ENCODE peak calls at places on chromosomes 1 and 21, in five cellular contexts. N, U, J, T and O are unnamed samples.

GRCh38 chr1:114122891-114123621 is 30.6 kb downstream of the SYT6 start:
- DNase-seq in N (no peak), U (peak; percentile 16), J (no peak), T (peak; percentile 21), O (no peak)

GRCh38 chr1:64691631-64692030 is 53.2 kb upstream of the RAVER2 start:
- DNase-seq in N (peak; percentile 5), U (no peak), J (no peak), T (no peak), O (no peak)

GRCh38 chr1:36093919-36094318 is 5.2 kb downstream of the ADPRS start:
- DNase-seq in N (no peak), U (no peak), J (no peak), T (no peak), O (no peak)

GRCh38 chr1:180176965-180177364 is 22.3 kb downstream of the QSOX1 start:
- DNase-seq in N (no peak), U (no peak), J (no peak), T (no peak), O (no peak)

GRCh38 chr1:59498640-59499039 is 201.7 kb downstream of the FGGY start:
- DNase-seq in N (no peak), U (peak; percentile 52), J (no peak), T (no peak), O (no peak)

GRCh38 chr1:11057477-11057876 is 2.3 kb downstream of the SRM start:
- DNase-seq in N (no peak), U (no peak), J (no peak), T (no peak), O (no peak)

GRCh38 chr1:230084408-230085177 is 17.6 kb downstream of the GALNT2 start:
- DNase-seq in N (peak; percentile 96), U (peak; percentile 97), J (peak; percentile 90), T (peak; percentile 71), O (peak; percentile 94)

GRCh38 chr21:39314155-39315027 is 959 bp upstream of the BRWD1 start:
- DNase-seq in N (peak; percentile 42), U (peak; percentile 80), J (peak; percentile 38), T (peak; percentile 73), O (no peak)

GRCh38 chr1:91400133-91400725 is 4.4 kb downstream of the HFM1 start:
- DNase-seq in N (peak; percentile 20), U (peak; percentile 1), J (peak; percentile 8), T (no peak), O (no peak)

GRCh38 chr1:93442276-93442675 is 5.6 kb upstream of the FNBP1L start:
- DNase-seq in N (no peak), U (peak; percentile 76), J (peak; percentile 34), T (peak; percentile 59), O (peak; percentile 35)

GRCh38 chr1:22428672-22429071 is 23.0 kb upstream of the ZBTB40 start:
- DNase-seq in N (no peak), U (peak; percentile 48), J (peak; percentile 80), T (peak; percentile 64), O (no peak)

GRCh38 chr1:89087241-89087640 is 22.2 kb upstream of the GBP1 start:
- DNase-seq in N (no peak), U (peak; percentile 34), J (no peak), T (no peak), O (no peak)

GRCh38 chr1:240811261-240811660 is 199.3 kb upstream of the GREM2 start:
- DNase-seq in N (no peak), U (no peak), J (no peak), T (no peak), O (no peak)

GRCh38 chr1:209849388-209849787 is 21.6 kb downstream of the UTP25 start:
- DNase-seq in N (no peak), U (no peak), J (no peak), T (no peak), O (no peak)

GRCh38 chr21:27298465-27298864 is 331.6 kb upstream of the ADAMTS5 start:
- DNase-seq in N (no peak), U (peak; percentile 57), J (no peak), T (no peak), O (no peak)

GRCh38 chr1:225650198-225650597 is 2.7 kb downstream of the ENAH start:
- DNase-seq in N (no peak), U (no peak), J (no peak), T (no peak), O (no peak)

GRCh38 chr1:234611153-234611798 is 1.3 kb upstream of the IRF2BP2 start:
- DNase-seq in N (peak; percentile 80), U (peak; percentile 94), J (peak; percentile 92), T (no peak), O (no peak)

GRCh38 chr1:55386456-55386855 is 171.3 kb upstream of the USP24 start:
- DNase-seq in N (no peak), U (no peak), J (no peak), T (no peak), O (no peak)

GRCh38 chr1:247966520-247967204 is 1.6 kb downstream of the OR2AK2 start:
- DNase-seq in N (no peak), U (no peak), J (no peak), T (no peak), O (no peak)

GRCh38 chr1:30677471-30677870 is 45.9 kb downstream of the MATN1 start:
- DNase-seq in N (no peak), U (no peak), J (no peak), T (no peak), O (no peak)
- TF ChIP-seq CTCF in N (no peak), U (no peak), J (no peak), T (no peak), O (no peak)

DNA sequence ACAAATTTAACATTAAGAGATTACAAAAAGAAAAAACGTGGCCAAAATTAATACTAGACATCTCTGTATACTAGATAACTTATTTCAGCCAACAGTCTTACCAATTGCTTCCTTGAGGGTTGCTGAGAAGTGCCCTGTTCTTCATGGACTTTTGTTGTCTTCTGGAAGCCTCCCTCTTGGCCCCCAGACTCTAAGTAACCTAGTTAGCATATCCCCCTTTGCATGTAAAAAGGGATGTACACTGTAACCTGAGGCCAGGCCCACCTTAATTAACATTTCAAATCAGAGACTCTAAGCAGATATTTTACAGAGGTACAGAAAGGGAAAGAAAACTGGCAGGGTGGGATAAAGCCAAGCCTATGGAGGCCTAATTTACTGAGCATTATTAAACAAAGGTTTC is 1047.3 kb downstream of the ADGRL2 start:
- DNase-seq in N (no peak), U (no peak), J (no peak), T (no peak), O (no peak)
- H3K4me3 ChIP-seq in N (no peak overlapping the region), U (no peak overlapping the region), J (no peak overlapping the region), T (no peak overlapping the region), O (no peak overlapping the region)

GRCh38 chr1:223242382-223242955 is 99.4 kb upstream of the TLR5 start:
- DNase-seq in N (no peak), U (peak; percentile 31), J (no peak), T (no peak), O (no peak)

GRCh38 chr1:223244366-223245103 is 101.5 kb upstream of the TLR5 start:
- DNase-seq in N (no peak), U (no peak), J (no peak), T (no peak), O (no peak)

GRCh38 chr1:223245411-223245810 is 102.4 kb upstream of the TLR5 start:
- DNase-seq in N (no peak), U (no peak), J (no peak), T (no peak), O (no peak)

GRCh38 chr1:223242971-223243370 is 99.9 kb upstream of the TLR5 start:
- DNase-seq in N (no peak), U (no peak), J (no peak), T (no peak), O (no peak)

DNA sequence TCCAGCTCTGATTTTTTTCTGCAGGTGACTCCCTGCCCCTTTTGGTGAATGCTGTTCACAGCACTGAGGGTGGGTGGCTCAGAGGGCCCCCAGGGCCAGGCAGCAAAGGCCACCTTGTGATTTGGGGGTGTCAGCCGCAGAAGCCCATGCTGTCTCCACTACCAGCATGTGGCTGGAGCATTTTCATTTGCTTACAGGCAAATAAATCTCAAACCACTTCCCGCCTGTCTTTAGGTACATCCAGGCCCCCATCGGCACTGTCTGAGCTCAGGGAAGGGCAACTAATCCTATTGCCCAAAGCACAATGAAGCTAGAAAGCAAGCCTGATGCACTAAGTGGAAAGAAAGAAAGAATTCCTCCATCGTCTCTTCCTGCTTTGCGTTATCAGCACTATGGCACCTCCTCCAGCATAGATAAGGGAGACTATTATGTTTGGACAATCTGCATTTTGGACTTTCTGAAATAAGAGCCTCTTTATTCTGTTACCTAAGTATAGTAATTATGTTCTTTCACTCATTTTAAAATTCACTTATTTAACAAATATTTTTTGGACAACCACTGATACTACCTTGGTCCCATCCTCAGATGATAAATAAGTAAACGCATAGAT is 100.5 kb upstream of the TLR5 start:
- DNase-seq in N (no peak), U (no peak), J (no peak), T (no peak), O (no peak)
- TF ChIP-seq CTCF in N (no peak), U (no peak), J (no peak), T (no peak), O (no peak)

DNA sequence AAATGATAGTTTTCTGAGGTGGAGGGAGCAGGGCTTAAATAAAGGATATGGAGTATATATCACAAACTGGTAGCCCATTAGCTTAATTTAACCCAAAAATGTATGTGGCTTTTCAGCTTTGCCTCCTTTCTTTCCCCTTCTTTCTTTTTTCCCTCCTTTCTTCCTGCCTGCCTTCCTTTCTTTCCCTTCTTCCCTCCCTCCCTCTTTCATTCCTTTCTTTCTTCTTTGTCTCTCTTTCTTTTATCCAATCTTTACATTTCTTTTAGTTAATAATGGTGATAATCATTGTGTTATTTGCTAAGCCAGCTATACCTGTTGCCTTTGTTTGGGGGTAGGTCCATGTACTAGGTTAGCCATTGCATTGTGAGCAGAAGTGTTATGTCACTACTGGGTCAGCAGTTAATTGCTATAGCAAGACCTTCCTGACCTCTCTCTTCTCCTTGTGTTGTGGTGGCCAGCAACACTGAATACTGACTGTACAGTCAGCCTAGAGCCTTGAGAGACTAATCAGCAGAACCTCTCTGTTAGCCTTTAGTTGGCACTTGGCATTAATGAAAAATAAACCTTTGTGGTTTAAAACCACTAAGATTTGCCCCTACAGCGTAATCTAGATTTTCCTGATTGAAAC is 5.1 kb downstream of the GORAB start:
- DNase-seq in N (no peak), U (no peak), J (no peak), T (no peak), O (no peak)
- H3K4me3 ChIP-seq in N (no peak overlapping the region), U (no peak overlapping the region), J (no peak overlapping the region), T (no peak overlapping the region), O (no peak overlapping the region)

DNA sequence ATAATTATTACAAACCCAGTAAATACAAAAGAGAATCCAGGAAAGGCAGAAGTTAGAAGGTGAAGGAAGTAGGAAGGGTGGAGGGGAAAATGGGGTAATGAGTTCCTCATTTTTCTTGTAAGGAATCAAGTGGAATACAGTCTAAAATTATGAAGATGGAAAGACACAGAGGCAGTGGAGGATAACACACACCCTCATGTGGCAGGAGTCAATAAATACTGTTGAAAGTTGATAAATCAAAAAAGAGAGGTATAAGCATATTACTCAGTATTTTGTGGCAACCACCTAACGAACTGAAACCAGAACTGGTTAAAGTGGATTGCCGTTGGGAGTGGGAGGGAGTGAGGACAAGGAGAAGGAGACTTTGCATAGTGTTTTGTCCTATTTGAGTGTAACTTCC is 78.6 kb upstream of the SLC44A3 start:
- DNase-seq in N (no peak), U (no peak), J (no peak), T (no peak), O (no peak)
- TF ChIP-seq CTCF in N (no peak), U (no peak), J (no peak), T (no peak), O (peak; percentile 26)